ENCODE peak calls at places on chromosome 21, in four cellular contexts. One of them, this sample, is unnamed.

GRCh38 chr21:17387030-17387617 is 125.7 kb upstream of the CXADR start:
- DNase-seq in fibroblast of lung: peak
- DNase-seq in OCI-LY7: peak
- DNase-seq in stomach: peak
- DNase-seq in this sample: peak

GRCh38 chr21:16419188-16419874 is 689.5 kb downstream of the USP25 start:
- DNase-seq in fibroblast of lung: peak
- DNase-seq in OCI-LY7: no peak
- DNase-seq in stomach: peak
- DNase-seq in this sample: peak

GRCh38 chr21:25870084-25870483 is 135.3 kb downstream of the GABPA start:
- DNase-seq in fibroblast of lung: no peak
- DNase-seq in OCI-LY7: no peak
- DNase-seq in stomach: no peak
- DNase-seq in this sample: no peak

GRCh38 chr21:31991356-31992331 is 118.8 kb downstream of the HUNK start:
- DNase-seq in fibroblast of lung: no peak
- DNase-seq in OCI-LY7: no peak
- DNase-seq in stomach: no peak
- DNase-seq in this sample: no peak

GRCh38 chr21:38478782-38479181 is 19.5 kb downstream of the ERG start:
- DNase-seq in fibroblast of lung: peak
- DNase-seq in OCI-LY7: no peak
- DNase-seq in stomach: no peak
- DNase-seq in this sample: no peak

GRCh38 chr21:38924954-38925353 is 119.2 kb downstream of the ETS2 start:
- DNase-seq in fibroblast of lung: no peak
- DNase-seq in OCI-LY7: no peak
- DNase-seq in stomach: no peak
- DNase-seq in this sample: no peak

GRCh38 chr21:40863839-40864238 is 16.9 kb upstream of the DSCAM start:
- DNase-seq in fibroblast of lung: no peak
- DNase-seq in OCI-LY7: no peak
- DNase-seq in stomach: no peak
- DNase-seq in this sample: no peak

GRCh38 chr21:31644648-31645047 is 14.8 kb upstream of the SOD1 start:
- DNase-seq in fibroblast of lung: no peak
- DNase-seq in OCI-LY7: no peak
- DNase-seq in stomach: peak
- DNase-seq in this sample: no peak

GRCh38 chr21:21247441-21247840 is 249.2 kb downstream of the NCAM2 start:
- DNase-seq in fibroblast of lung: peak
- DNase-seq in OCI-LY7: no peak
- DNase-seq in stomach: no peak
- DNase-seq in this sample: no peak

GRCh38 chr21:39730418-39731107 is 14.4 kb upstream of the IGSF5 start:
- DNase-seq in fibroblast of lung: no peak
- DNase-seq in OCI-LY7: no peak
- DNase-seq in stomach: no peak
- DNase-seq in this sample: no peak

GRCh38 chr21:20971296-20971921 is 26.8 kb upstream of the NCAM2 start:
- DNase-seq in fibroblast of lung: peak
- DNase-seq in OCI-LY7: peak
- DNase-seq in stomach: no peak
- DNase-seq in this sample: peak

GRCh38 chr21:15722591-15723324 is 7.0 kb upstream of the USP25 start:
- DNase-seq in fibroblast of lung: no peak
- DNase-seq in OCI-LY7: no peak
- DNase-seq in stomach: peak
- DNase-seq in this sample: no peak

GRCh38 chr21:16536661-16537359 is 807.0 kb downstream of the USP25 start:
- DNase-seq in fibroblast of lung: peak
- DNase-seq in OCI-LY7: no peak
- DNase-seq in stomach: no peak
- DNase-seq in this sample: peak

GRCh38 chr21:38219049-38219628 is 37.7 kb upstream of the KCNJ15 start:
- DNase-seq in fibroblast of lung: peak
- DNase-seq in OCI-LY7: peak
- DNase-seq in stomach: peak
- DNase-seq in this sample: peak

GRCh38 chr21:15289896-15290841 is 225.4 kb upstream of the NRIP1 start:
- DNase-seq in fibroblast of lung: peak
- DNase-seq in OCI-LY7: no peak
- DNase-seq in stomach: peak
- DNase-seq in this sample: no peak

GRCh38 chr21:38243732-38244406 is 12.9 kb upstream of the KCNJ15 start:
- DNase-seq in fibroblast of lung: no peak
- DNase-seq in OCI-LY7: no peak
- DNase-seq in stomach: no peak
- DNase-seq in this sample: no peak

GRCh38 chr21:31260790-31261189 is 83.3 kb downstream of the TIAM1 start:
- DNase-seq in fibroblast of lung: peak
- DNase-seq in OCI-LY7: no peak
- DNase-seq in stomach: no peak
- DNase-seq in this sample: no peak

GRCh38 chr21:35511298-35512162 is 462.4 kb upstream of the RUNX1 start:
- DNase-seq in fibroblast of lung: peak
- DNase-seq in OCI-LY7: no peak
- DNase-seq in stomach: no peak
- DNase-seq in this sample: no peak

GRCh38 chr21:35510294-35510693 is 461.2 kb upstream of the RUNX1 start:
- DNase-seq in fibroblast of lung: no peak
- DNase-seq in OCI-LY7: no peak
- DNase-seq in stomach: no peak
- DNase-seq in this sample: no peak

GRCh38 chr21:35509004-35509704 is 460.1 kb upstream of the RUNX1 start:
- DNase-seq in fibroblast of lung: no peak
- DNase-seq in OCI-LY7: no peak
- DNase-seq in stomach: no peak
- DNase-seq in this sample: peak

GRCh38 chr21:35506352-35506751 is 457.2 kb upstream of the RUNX1 start:
- DNase-seq in fibroblast of lung: peak
- DNase-seq in OCI-LY7: no peak
- DNase-seq in stomach: no peak
- DNase-seq in this sample: no peak

GRCh38 chr21:35508389-35508888 is 459.3 kb upstream of the RUNX1 start:
- DNase-seq in fibroblast of lung: peak
- DNase-seq in OCI-LY7: peak
- DNase-seq in stomach: peak
- DNase-seq in this sample: peak
- TF ChIP-seq CTCF in fibroblast of lung: peak
- TF ChIP-seq CTCF in OCI-LY7: peak
- TF ChIP-seq CTCF in stomach: no peak
- TF ChIP-seq CTCF in this sample: peak

DNA sequence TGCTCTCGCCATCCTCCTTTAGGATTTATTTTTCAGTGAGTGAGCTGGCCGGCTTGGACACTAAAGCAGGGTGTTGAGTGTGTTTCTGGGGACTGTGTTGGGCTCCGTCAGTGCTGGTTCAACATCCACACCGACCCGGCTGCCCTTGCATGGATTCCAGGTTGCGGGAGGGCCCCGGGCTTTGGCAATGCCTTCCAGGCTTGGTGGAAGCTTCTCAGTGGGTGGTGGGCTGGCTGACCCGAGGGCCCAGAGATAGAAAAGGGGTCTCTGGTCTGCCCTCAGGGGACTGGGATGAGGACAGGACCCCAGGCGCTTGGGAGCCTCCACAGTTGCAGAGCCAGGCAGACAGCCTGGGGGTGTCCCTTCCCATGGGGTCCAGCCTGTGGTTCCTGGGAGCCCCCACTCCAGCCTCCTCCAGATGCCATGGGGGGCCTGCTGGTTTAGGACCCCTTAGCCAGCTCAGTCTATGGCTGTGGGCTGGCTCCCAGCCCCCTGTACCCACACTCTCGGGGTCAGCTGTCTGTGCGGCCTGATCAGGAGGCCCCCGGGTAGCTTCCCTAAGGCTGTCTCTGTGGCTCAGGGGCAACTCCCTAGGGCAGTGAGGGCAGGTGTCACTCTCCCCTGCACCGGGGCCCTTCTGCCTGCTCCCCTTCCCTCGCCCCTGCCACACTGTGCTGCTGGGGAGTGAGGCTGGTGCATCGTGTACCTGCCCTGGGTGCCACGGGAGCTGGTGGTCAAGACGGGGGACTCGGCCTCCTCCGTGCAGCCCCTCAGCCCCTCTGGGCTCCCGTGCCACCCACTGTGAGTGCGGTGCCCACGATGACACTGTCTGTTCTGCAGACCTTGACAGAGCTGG is 16.5 kb downstream of the PDXK start:
- DNase-seq in fibroblast of lung: no peak
- DNase-seq in OCI-LY7: no peak
- DNase-seq in stomach: no peak
- DNase-seq in this sample: no peak
- TF ChIP-seq CTCF in fibroblast of lung: no peak
- TF ChIP-seq CTCF in OCI-LY7: no peak
- TF ChIP-seq CTCF in stomach: no peak
- TF ChIP-seq CTCF in this sample: no peak

GRCh38 chr21:46325073-46325912 is 1.3 kb downstream of the PCNT start:
- DNase-seq in fibroblast of lung: peak
- DNase-seq in OCI-LY7: peak
- DNase-seq in stomach: peak
- DNase-seq in this sample: peak
- TF ChIP-seq CTCF in fibroblast of lung: no peak
- TF ChIP-seq CTCF in OCI-LY7: peak
- TF ChIP-seq CTCF in stomach: no peak
- TF ChIP-seq CTCF in this sample: peak

GRCh38 chr21:34864370-34865209 is 184.5 kb downstream of the RUNX1 start:
- DNase-seq in fibroblast of lung: no peak
- DNase-seq in OCI-LY7: no peak
- DNase-seq in stomach: no peak
- DNase-seq in this sample: no peak
- TF ChIP-seq CTCF in fibroblast of lung: no peak
- TF ChIP-seq CTCF in OCI-LY7: no peak
- TF ChIP-seq CTCF in stomach: no peak
- TF ChIP-seq CTCF in this sample: no peak

GRCh38 chr21:41957991-41958766 is 4.4 kb upstream of the C2CD2 start:
- DNase-seq in fibroblast of lung: peak
- DNase-seq in OCI-LY7: no peak
- DNase-seq in stomach: peak
- DNase-seq in this sample: peak
- TF ChIP-seq CTCF in fibroblast of lung: peak
- TF ChIP-seq CTCF in OCI-LY7: no peak
- TF ChIP-seq CTCF in stomach: peak
- TF ChIP-seq CTCF in this sample: peak

GRCh38 chr21:27359141-27359540 is 392.3 kb upstream of the ADAMTS5 start:
- DNase-seq in fibroblast of lung: peak
- DNase-seq in OCI-LY7: no peak
- DNase-seq in stomach: no peak
- DNase-seq in this sample: peak

GRCh38 chr21:27366846-27367245 is 400.0 kb upstream of the ADAMTS5 start:
- DNase-seq in fibroblast of lung: no peak
- DNase-seq in OCI-LY7: no peak
- DNase-seq in stomach: no peak
- DNase-seq in this sample: no peak

GRCh38 chr21:27363719-27364479 is 397.0 kb upstream of the ADAMTS5 start:
- DNase-seq in fibroblast of lung: no peak
- DNase-seq in OCI-LY7: no peak
- DNase-seq in stomach: no peak
- DNase-seq in this sample: peak

GRCh38 chr21:27365394-27365793 is 398.5 kb upstream of the ADAMTS5 start:
- DNase-seq in fibroblast of lung: no peak
- DNase-seq in OCI-LY7: no peak
- DNase-seq in stomach: no peak
- DNase-seq in this sample: no peak

DNA sequence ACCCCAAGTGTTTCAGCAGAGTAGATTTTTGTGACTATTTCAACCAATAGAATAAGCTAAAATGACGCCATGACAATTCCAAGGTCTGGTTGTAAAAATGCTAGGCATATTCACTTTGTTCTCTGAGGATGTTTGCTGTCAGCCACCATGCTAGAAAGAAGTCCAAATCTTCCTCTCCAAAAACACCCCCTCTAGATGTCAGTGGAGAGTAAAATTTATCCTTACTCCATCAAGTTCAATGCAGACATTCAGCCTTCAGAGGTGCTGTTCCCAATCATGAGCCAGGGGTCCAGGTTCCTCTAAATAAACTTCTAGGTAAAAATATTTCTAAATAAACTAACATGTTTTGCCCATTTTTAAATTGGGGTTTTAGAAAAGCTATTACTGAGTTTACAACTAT is 395.4 kb upstream of the ADAMTS5 start:
- DNase-seq in fibroblast of lung: peak
- DNase-seq in OCI-LY7: no peak
- DNase-seq in stomach: no peak
- DNase-seq in this sample: no peak
- TF ChIP-seq CTCF in fibroblast of lung: no peak
- TF ChIP-seq CTCF in OCI-LY7: no peak
- TF ChIP-seq CTCF in stomach: no peak
- TF ChIP-seq CTCF in this sample: no peak

GRCh38 chr21:33396966-33397365 is 6.2 kb upstream of the IFNGR2 start:
- DNase-seq in fibroblast of lung: peak
- DNase-seq in OCI-LY7: no peak
- DNase-seq in stomach: no peak
- DNase-seq in this sample: no peak
- TF ChIP-seq CTCF in fibroblast of lung: no peak
- TF ChIP-seq CTCF in OCI-LY7: no peak
- TF ChIP-seq CTCF in stomach: no peak
- TF ChIP-seq CTCF in this sample: no peak

GRCh38 chr21:28521932-28522826 is 470.5 kb downstream of the LTN1 start:
- DNase-seq in fibroblast of lung: peak
- DNase-seq in OCI-LY7: peak
- DNase-seq in stomach: no peak
- DNase-seq in this sample: peak
- TF ChIP-seq CTCF in fibroblast of lung: peak
- TF ChIP-seq CTCF in OCI-LY7: peak
- TF ChIP-seq CTCF in stomach: peak
- TF ChIP-seq CTCF in this sample: peak

GRCh38 chr21:37087188-37087587 is 14.1 kb downstream of the TTC3 start:
- DNase-seq in fibroblast of lung: peak
- DNase-seq in OCI-LY7: no peak
- DNase-seq in stomach: no peak
- DNase-seq in this sample: peak
- TF ChIP-seq CTCF in fibroblast of lung: peak
- TF ChIP-seq CTCF in OCI-LY7: peak
- TF ChIP-seq CTCF in stomach: no peak
- TF ChIP-seq CTCF in this sample: peak

DNA sequence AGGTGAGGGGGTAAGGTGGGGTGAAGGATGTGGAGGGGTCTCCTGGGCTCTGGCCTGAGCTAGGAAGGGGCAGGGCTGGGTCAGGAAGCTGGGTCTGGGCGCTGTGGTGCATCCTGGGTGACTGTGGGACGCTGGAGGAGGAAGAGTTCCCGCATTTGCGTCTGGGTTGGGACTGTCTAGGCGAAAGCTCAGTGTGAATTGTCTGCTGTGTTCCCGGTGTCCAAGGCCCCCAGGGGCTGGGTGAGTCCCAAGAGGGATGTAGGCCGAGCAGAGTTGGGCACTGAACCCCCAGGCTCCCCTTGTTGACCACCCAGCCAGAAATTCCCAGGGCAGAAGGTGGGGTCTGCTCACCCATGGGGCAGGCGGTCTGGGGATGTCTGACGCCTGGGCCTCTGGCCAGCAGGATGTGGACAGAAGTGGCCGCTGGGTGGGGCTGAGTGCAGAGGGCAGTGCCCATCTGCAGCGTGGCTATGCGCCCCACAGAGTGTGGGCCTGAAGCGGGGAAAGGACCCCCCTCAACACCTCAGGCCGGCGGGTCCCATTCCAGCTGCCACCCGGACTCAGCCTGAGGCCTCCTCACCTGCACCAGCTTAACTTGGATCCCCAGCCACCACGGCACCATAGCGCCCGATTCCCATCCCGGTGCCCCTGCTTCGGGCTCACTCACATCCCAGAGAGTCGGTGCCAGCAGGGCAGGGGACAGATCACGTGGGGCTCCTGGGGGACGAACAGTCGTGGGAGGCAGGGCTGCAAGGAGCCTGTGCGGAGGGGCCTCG is 36.9 kb upstream of the POFUT2 start:
- DNase-seq in fibroblast of lung: no peak
- DNase-seq in OCI-LY7: no peak
- DNase-seq in stomach: no peak
- DNase-seq in this sample: no peak
- TF ChIP-seq CTCF in fibroblast of lung: no peak
- TF ChIP-seq CTCF in OCI-LY7: no peak
- TF ChIP-seq CTCF in stomach: no peak
- TF ChIP-seq CTCF in this sample: no peak